ENCODE peak calls at places on chromosomes 3 and 15, in five cellular contexts. L, B, O, N and G are unnamed samples.

GRCh38 chr3:106215047-106215446 is 346.2 kb upstream of the CBLB start:
- DNase-seq in L (peak; percentile 23), B (peak; percentile 72), O (peak; percentile 12), N (no peak), G (no peak)

GRCh38 chr15:98518823-98519561 is 129.3 kb upstream of the IGF1R start:
- DNase-seq in L (peak; percentile 70), B (peak; percentile 59), O (peak; percentile 25), N (no peak), G (no peak)

GRCh38 chr3:104820959-104821358 is 545.8 kb upstream of the ALCAM start:
- DNase-seq in L (no peak), B (no peak), O (no peak), N (no peak), G (no peak)

GRCh38 chr3:175940881-175941280 is 1081.7 kb downstream of the NAALADL2 start:
- DNase-seq in L (peak; percentile 1), B (no peak), O (no peak), N (no peak), G (peak; percentile 50)

GRCh38 chr15:30041868-30042267 is 40.9 kb upstream of the GOLGA8J start:
- DNase-seq in L (no peak), B (no peak), O (no peak), N (no peak), G (no peak)

GRCh38 chr3:197858133-197858532 is 67.1 kb downstream of the LRCH3 start:
- DNase-seq in L (no peak), B (no peak), O (no peak), N (no peak), G (no peak)

GRCh38 chr3:17232442-17232841 is 347.7 kb downstream of the PLCL2 start:
- DNase-seq in L (no peak), B (no peak), O (no peak), N (no peak), G (no peak)

GRCh38 chr3:66385066-66385465 is 115.8 kb downstream of the LRIG1 start:
- DNase-seq in L (no peak), B (no peak), O (no peak), N (no peak), G (no peak)

GRCh38 chr3:155112661-155113389 is 32.7 kb downstream of the MME start:
- DNase-seq in L (no peak), B (no peak), O (no peak), N (no peak), G (no peak)

GRCh38 chr3:128378631-128379347 is 87.9 kb downstream of the DNAJB8 start:
- DNase-seq in L (peak; percentile 16), B (no peak), O (no peak), N (peak; percentile 63), G (no peak)

GRCh38 chr15:40957041-40957555 is 3.8 kb downstream of the CHAC1 start:
- DNase-seq in L (no peak), B (no peak), O (no peak), N (peak; percentile 30), G (peak; percentile 41)

GRCh38 chr3:195040773-195041520 is 230.0 kb downstream of the XXYLT1 start:
- DNase-seq in L (no peak), B (no peak), O (no peak), N (no peak), G (no peak)

GRCh38 chr3:112314618-112315017 is 18.3 kb upstream of the CD200 start:
- DNase-seq in L (no peak), B (no peak), O (no peak), N (no peak), G (no peak)

GRCh38 chr3:15899438-15899837 is 101.7 kb upstream of the ANKRD28 start:
- DNase-seq in L (peak; percentile 62), B (no peak), O (no peak), N (no peak), G (no peak)